ENCODE peak calls at places on chromosomes 6 and 20, in five cellular contexts. J is nephron progenitor cell; D is CD4-positive, alpha-beta T cell; M is WTC11; N is endodermal cell. S is an unnamed sample.

GRCh38 chr6:113632220-113632864 is 224.8 kb upstream of the MARCKS start:
- DNase-seq in J (peak; percentile 11), D (peak; percentile 0), M (no peak), N (no peak), S (no peak)

GRCh38 chr6:36963451-36964290 is 9.1 kb downstream of the PI16 start:
- DNase-seq in J (no peak), D (peak; percentile 33), M (peak; percentile 21), N (no peak), S (no peak)

GRCh38 chr6:69957990-69958559 is 91.7 kb downstream of the COL19A1 start:
- DNase-seq in J (no peak), D (no peak), M (no peak), N (no peak), S (no peak)

GRCh38 chr6:130377911-130378310 is 12.1 kb downstream of the TMEM200A start:
- DNase-seq in J (no peak), D (no peak), M (no peak), N (no peak), S (no peak)

GRCh38 chr6:3287308-3287707 is 28.6 kb downstream of the PSMG4 start:
- DNase-seq in J (no peak), D (no peak), M (peak; percentile 1), N (peak; percentile 18), S (no peak)

GRCh38 chr6:168414696-168415095 is 26.3 kb upstream of the SMOC2 start:
- DNase-seq in J (no peak), D (no peak), M (no peak), N (no peak), S (no peak)

GRCh38 chr6:170031096-170031471 is 259.8 kb downstream of the DLL1 start:
- DNase-seq in J (no peak), D (no peak), M (peak; percentile 4), N (no peak), S (no peak)

GRCh38 chr20:53748176-53748575 is 154.5 kb upstream of the ZNF217 start:
- DNase-seq in J (no peak), D (no peak), M (no peak), N (no peak), S (no peak)

GRCh38 chr20:7301807-7302206 is 534.3 kb downstream of the BMP2 start:
- DNase-seq in J (no peak), D (no peak), M (no peak), N (no peak), S (no peak)

GRCh38 chr20:10812738-10813327 is 139.0 kb upstream of the JAG1 start:
- DNase-seq in J (no peak), D (no peak), M (no peak), N (no peak), S (no peak)

GRCh38 chr6:49662877-49663231 is 26.2 kb upstream of the RHAG start:
- DNase-seq in J (no peak), D (no peak), M (no peak), N (no peak), S (no peak)

GRCh38 chr20:63215101-63216040 is 560 bp downstream of the YTHDF1 start:
- DNase-seq in J (peak; percentile 47), D (peak; percentile 9), M (peak; percentile 56), N (peak; percentile 85), S (peak; percentile 68)

GRCh38 chr6:73200247-73200646 is 25.0 kb downstream of the KHDC1L start:
- DNase-seq in J (no peak), D (no peak), M (no peak), N (no peak), S (no peak)

GRCh38 chr6:15044146-15044882 is 201.6 kb upstream of the JARID2 start:
- DNase-seq in J (no peak), D (no peak), M (no peak), N (no peak), S (no peak)

GRCh38 chr6:20202070-20202658 is 10.1 kb downstream of the MBOAT1 start:
- DNase-seq in J (no peak), D (no peak), M (no peak), N (no peak), S (no peak)

GRCh38 chr20:59027746-59028320 is 4.3 kb downstream of the ATP5F1E start:
- DNase-seq in J (peak; percentile 39), D (no peak), M (no peak), N (no peak), S (no peak)

GRCh38 chr6:92122746-92123145 is 1296.6 kb downstream of the EPHA7 start:
- DNase-seq in J (no peak), D (no peak), M (no peak), N (no peak), S (no peak)

GRCh38 chr20:48781634-48782033 is 46.2 kb downstream of the PREX1 start:
- DNase-seq in J (no peak), D (no peak), M (no peak), N (no peak), S (no peak)

GRCh38 chr20:38471987-38472512 is 593 bp upstream of the RALGAPB start:
- DNase-seq in J (no peak), D (no peak), M (no peak), N (no peak), S (no peak)

GRCh38 chr20:38473353-38473795 is 731 bp downstream of the RALGAPB start:
- DNase-seq in J (no peak), D (no peak), M (no peak), N (no peak), S (no peak)

GRCh38 chr20:38471245-38471644 is 1.4 kb upstream of the RALGAPB start:
- DNase-seq in J (no peak), D (no peak), M (no peak), N (no peak), S (no peak)

GRCh38 chr20:38477747-38478146 is 5.1 kb downstream of the RALGAPB start:
- DNase-seq in J (no peak), D (no peak), M (no peak), N (no peak), S (no peak)

GRCh38 chr20:38472513-38473352 is at the start of gene RALGAPB:
- DNase-seq in J (peak; percentile 98), D (peak; percentile 98), M (peak; percentile 99), N (peak; percentile 100), S (peak; percentile 99)
- TF ChIP-seq CTCF in J (no peak), D (peak; percentile 61), M (no peak), N (peak; percentile 64), S (peak; percentile 19)

DNA sequence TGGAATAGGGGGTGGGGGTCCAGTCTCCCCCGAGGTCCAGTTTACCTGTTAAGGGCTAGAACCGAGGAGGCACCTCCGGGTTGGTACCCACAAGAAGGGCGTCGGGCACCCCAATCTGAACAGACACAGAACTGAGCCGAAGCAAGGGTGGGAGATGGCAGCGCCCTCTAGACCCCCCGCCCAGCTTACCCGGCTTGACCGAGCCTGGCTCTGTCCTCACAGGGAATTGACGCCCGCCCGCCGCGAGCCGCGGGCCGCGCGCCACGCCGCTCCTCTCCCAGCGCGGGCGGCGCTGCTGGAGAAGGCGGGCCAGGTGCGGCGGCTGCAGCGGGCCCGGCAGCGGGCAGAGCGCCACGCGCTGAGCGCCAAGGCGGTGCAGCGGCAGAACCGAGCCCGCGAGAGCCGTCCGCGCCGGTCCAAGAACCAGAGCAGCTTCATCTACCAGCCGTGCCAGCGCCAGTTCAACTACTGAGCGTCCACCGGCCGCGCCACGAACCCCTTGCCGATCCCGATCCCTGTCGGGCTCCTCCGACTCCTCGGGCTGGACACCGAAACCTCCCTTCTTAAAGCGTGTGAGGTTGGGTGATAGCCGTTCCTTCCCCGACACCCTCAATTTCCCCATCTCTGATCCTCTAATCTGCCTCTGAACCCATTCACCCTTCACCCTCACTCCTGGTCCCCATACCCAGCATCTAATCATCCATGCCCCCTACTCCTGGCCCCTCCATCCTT is 5.9 kb downstream of the TP53INP2 start:
- DNase-seq in J (peak; percentile 79), D (peak; percentile 56), M (peak; percentile 59), N (peak; percentile 92), S (peak; percentile 40)
- TF ChIP-seq CTCF in J (no peak), D (no peak), M (no peak), N (peak; percentile 68), S (no peak)

GRCh38 chr6:127515234-127515793 is 3.8 kb downstream of the MTCL3 start:
- DNase-seq in J (peak; percentile 56), D (peak; percentile 36), M (peak; percentile 73), N (peak; percentile 88), S (peak; percentile 51)
- TF ChIP-seq CTCF in J (no peak), D (no peak), M (no peak), N (peak; percentile 64), S (no peak)

GRCh38 chr20:32903666-32904175 is 45.0 kb downstream of the EFCAB8 start:
- DNase-seq in J (no peak), D (no peak), M (no peak), N (no peak), S (no peak)

GRCh38 chr20:32906871-32907495 is 48.3 kb downstream of the EFCAB8 start:
- DNase-seq in J (no peak), D (no peak), M (no peak), N (peak; percentile 36), S (no peak)

GRCh38 chr20:32898721-32899120 is 40.0 kb downstream of the EFCAB8 start:
- DNase-seq in J (no peak), D (no peak), M (no peak), N (no peak), S (no peak)

GRCh38 chr20:32906200-32906599 is 47.5 kb downstream of the EFCAB8 start:
- DNase-seq in J (no peak), D (no peak), M (no peak), N (no peak), S (no peak)

DNA sequence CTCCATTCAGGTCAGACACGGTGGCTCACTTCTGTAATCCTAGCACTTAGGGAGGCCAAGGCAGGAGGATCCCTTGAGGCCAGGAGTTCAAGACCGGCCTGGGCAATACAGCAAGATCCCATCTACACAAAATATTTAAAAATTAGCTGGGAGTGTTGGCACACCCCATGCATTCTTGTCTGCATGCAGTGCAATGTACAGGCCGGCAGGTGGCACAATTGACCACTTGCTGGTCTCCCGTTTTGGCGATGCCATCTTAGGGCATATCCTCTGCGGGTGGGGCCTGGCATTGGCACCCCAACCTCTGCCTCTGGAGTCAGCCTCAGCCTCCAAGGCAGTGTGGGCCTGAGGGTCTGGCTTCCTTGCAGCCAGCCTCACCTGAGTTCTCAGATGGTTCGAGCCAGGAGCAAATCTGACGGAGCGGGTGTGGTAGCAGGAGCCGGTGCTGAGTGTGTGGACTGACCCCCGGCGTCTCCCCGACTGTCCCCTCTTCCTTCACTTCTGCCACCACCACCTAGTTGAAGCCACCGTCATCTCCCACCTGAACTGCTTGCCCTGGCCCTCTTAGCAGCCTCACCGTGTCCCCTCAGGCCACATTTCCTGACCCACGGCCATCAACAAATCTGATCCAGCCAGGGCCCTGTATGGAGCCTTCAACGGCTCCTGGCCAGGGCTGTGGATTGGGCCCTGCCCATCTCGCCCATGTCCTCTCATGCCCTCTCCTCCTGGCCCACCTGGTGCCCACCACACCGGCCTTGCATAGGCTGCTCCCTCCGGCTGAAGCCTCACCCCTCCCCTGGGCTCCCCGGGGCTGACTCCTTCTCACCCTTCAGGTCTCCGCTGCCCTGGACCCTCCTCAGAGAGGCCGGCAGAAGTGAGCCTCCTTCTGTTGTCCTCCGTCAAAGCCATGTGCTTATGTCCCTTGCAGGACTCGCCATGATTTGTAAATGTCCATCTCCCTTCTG is 44.0 kb downstream of the EFCAB8 start:
- DNase-seq in J (peak; percentile 67), D (peak; percentile 67), M (peak; percentile 60), N (peak; percentile 81), S (peak; percentile 58)
- TF ChIP-seq CTCF in J (peak; percentile 94), D (peak; percentile 90), M (peak; percentile 89), N (peak; percentile 100), S (peak; percentile 97)